ENCODE peak calls at places on chromosome 20, in six cellular contexts. One of them, this sample, is unnamed. For H3K27me3, the result is how much of the 10 kb centered on the place peaks cover.

GRCh38 chr20:20224806-20225205 is 143.1 kb upstream of the INSM1 start:
- DNase-seq in fibroblast of lung: no peak
- DNase-seq in hepatocyte: no peak
- DNase-seq in testis: no peak
- DNase-seq in CD8-positive, alpha-beta T cell: no peak
- DNase-seq in heart right ventricle: no peak
- DNase-seq in this sample: no peak

GRCh38 chr20:17543531-17543961 is 12.4 kb upstream of the BFSP1 start:
- DNase-seq in fibroblast of lung: peak
- DNase-seq in hepatocyte: peak
- DNase-seq in testis: no peak
- DNase-seq in CD8-positive, alpha-beta T cell: no peak
- DNase-seq in heart right ventricle: no peak
- DNase-seq in this sample: no peak

GRCh38 chr20:19583532-19584175 is 174.4 kb upstream of the RIN2 start:
- DNase-seq in fibroblast of lung: peak
- DNase-seq in hepatocyte: peak
- DNase-seq in testis: peak
- DNase-seq in CD8-positive, alpha-beta T cell: peak
- DNase-seq in heart right ventricle: peak
- DNase-seq in this sample: peak

GRCh38 chr20:57223648-57224489 is 42.6 kb downstream of the BMP7 start:
- DNase-seq in fibroblast of lung: no peak
- DNase-seq in hepatocyte: no peak
- DNase-seq in testis: peak
- DNase-seq in CD8-positive, alpha-beta T cell: no peak
- DNase-seq in heart right ventricle: peak
- DNase-seq in this sample: peak

GRCh38 chr20:49641683-49642649 is 71.7 kb downstream of the B4GALT5 start:
- DNase-seq in fibroblast of lung: no peak
- DNase-seq in hepatocyte: no peak
- DNase-seq in testis: peak
- DNase-seq in CD8-positive, alpha-beta T cell: no peak
- DNase-seq in heart right ventricle: no peak
- DNase-seq in this sample: peak

GRCh38 chr20:21166801-21167200 is 40.9 kb downstream of the KIZ start:
- DNase-seq in fibroblast of lung: no peak
- DNase-seq in hepatocyte: no peak
- DNase-seq in testis: no peak
- DNase-seq in CD8-positive, alpha-beta T cell: no peak
- DNase-seq in heart right ventricle: no peak
- DNase-seq in this sample: no peak

GRCh38 chr20:9344080-9344920 is 170.1 kb upstream of the LAMP5 start:
- DNase-seq in fibroblast of lung: peak
- DNase-seq in hepatocyte: no peak
- DNase-seq in testis: peak
- DNase-seq in CD8-positive, alpha-beta T cell: no peak
- DNase-seq in heart right ventricle: no peak
- DNase-seq in this sample: peak

GRCh38 chr20:47241345-47241781 is 115.1 kb downstream of the ZMYND8 start:
- DNase-seq in fibroblast of lung: peak
- DNase-seq in hepatocyte: no peak
- DNase-seq in testis: no peak
- DNase-seq in CD8-positive, alpha-beta T cell: no peak
- DNase-seq in heart right ventricle: no peak
- DNase-seq in this sample: no peak

GRCh38 chr20:37749185-37749584 is 55.4 kb downstream of the CTNNBL1 start:
- DNase-seq in fibroblast of lung: no peak
- DNase-seq in hepatocyte: no peak
- DNase-seq in testis: no peak
- DNase-seq in CD8-positive, alpha-beta T cell: no peak
- DNase-seq in heart right ventricle: no peak
- DNase-seq in this sample: no peak

GRCh38 chr20:8156603-8157079 is 24.6 kb downstream of the PLCB1 start:
- DNase-seq in fibroblast of lung: peak
- DNase-seq in hepatocyte: peak
- DNase-seq in testis: no peak
- DNase-seq in CD8-positive, alpha-beta T cell: no peak
- DNase-seq in heart right ventricle: no peak
- DNase-seq in this sample: peak

GRCh38 chr20:14065774-14066173 is 70.5 kb downstream of the MACROD2 start:
- DNase-seq in fibroblast of lung: no peak
- DNase-seq in hepatocyte: no peak
- DNase-seq in testis: no peak
- DNase-seq in CD8-positive, alpha-beta T cell: no peak
- DNase-seq in heart right ventricle: no peak
- DNase-seq in this sample: no peak

GRCh38 chr20:39070484-39071231 is 108.5 kb downstream of the DHX35 start:
- DNase-seq in fibroblast of lung: peak
- DNase-seq in hepatocyte: no peak
- DNase-seq in testis: no peak
- DNase-seq in CD8-positive, alpha-beta T cell: no peak
- DNase-seq in heart right ventricle: no peak
- DNase-seq in this sample: peak

GRCh38 chr20:16459019-16459700 is 114.1 kb downstream of the KIF16B start:
- DNase-seq in fibroblast of lung: peak
- DNase-seq in hepatocyte: peak
- DNase-seq in testis: peak
- DNase-seq in CD8-positive, alpha-beta T cell: no peak
- DNase-seq in heart right ventricle: no peak
- DNase-seq in this sample: peak

GRCh38 chr20:58875541-58876134 is 23.1 kb downstream of the GNAS start:
- DNase-seq in fibroblast of lung: peak
- DNase-seq in hepatocyte: no peak
- DNase-seq in testis: no peak
- DNase-seq in CD8-positive, alpha-beta T cell: no peak
- DNase-seq in heart right ventricle: no peak
- DNase-seq in this sample: peak

GRCh38 chr20:437787-438486 is 24.4 kb downstream of the TBC1D20 start:
- DNase-seq in fibroblast of lung: no peak
- DNase-seq in hepatocyte: no peak
- DNase-seq in testis: no peak
- DNase-seq in CD8-positive, alpha-beta T cell: peak
- DNase-seq in heart right ventricle: no peak
- DNase-seq in this sample: no peak

GRCh38 chr20:51217347-51218045 is 194.6 kb upstream of the KCNG1 start:
- DNase-seq in fibroblast of lung: no peak
- DNase-seq in hepatocyte: no peak
- DNase-seq in testis: no peak
- DNase-seq in CD8-positive, alpha-beta T cell: no peak
- DNase-seq in heart right ventricle: no peak
- DNase-seq in this sample: no peak

GRCh38 chr20:21124190-21124589 is 1.7 kb upstream of the KIZ start:
- DNase-seq in fibroblast of lung: no peak
- DNase-seq in hepatocyte: no peak
- DNase-seq in testis: no peak
- DNase-seq in CD8-positive, alpha-beta T cell: no peak
- DNase-seq in heart right ventricle: no peak
- DNase-seq in this sample: no peak

GRCh38 chr20:40192083-40192482 is 497.0 kb downstream of the MAFB start:
- DNase-seq in fibroblast of lung: no peak
- DNase-seq in hepatocyte: no peak
- DNase-seq in testis: no peak
- DNase-seq in CD8-positive, alpha-beta T cell: no peak
- DNase-seq in heart right ventricle: no peak
- DNase-seq in this sample: no peak

GRCh38 chr20:47620808-47621805 is 119.4 kb downstream of the NCOA3 start:
- DNase-seq in fibroblast of lung: peak
- DNase-seq in hepatocyte: peak
- DNase-seq in testis: no peak
- DNase-seq in CD8-positive, alpha-beta T cell: no peak
- DNase-seq in heart right ventricle: no peak
- DNase-seq in this sample: no peak

GRCh38 chr20:8132632-8133587 is 844 bp downstream of the PLCB1 start:
- DNase-seq in fibroblast of lung: peak
- DNase-seq in hepatocyte: peak
- DNase-seq in testis: no peak
- DNase-seq in CD8-positive, alpha-beta T cell: peak
- DNase-seq in heart right ventricle: peak
- DNase-seq in this sample: peak

GRCh38 chr20:50221501-50222323 is 31.1 kb downstream of the CEBPB start:
- DNase-seq in fibroblast of lung: peak
- DNase-seq in hepatocyte: no peak
- DNase-seq in testis: no peak
- DNase-seq in CD8-positive, alpha-beta T cell: no peak
- DNase-seq in heart right ventricle: no peak
- DNase-seq in this sample: peak

GRCh38 chr20:5714261-5715041 is 35.8 kb upstream of the SHLD1 start:
- DNase-seq in fibroblast of lung: no peak
- DNase-seq in hepatocyte: peak
- DNase-seq in testis: no peak
- DNase-seq in CD8-positive, alpha-beta T cell: peak
- DNase-seq in heart right ventricle: no peak
- DNase-seq in this sample: peak

GRCh38 chr20:51076841-51077543 is 54.1 kb upstream of the KCNG1 start:
- DNase-seq in fibroblast of lung: no peak
- DNase-seq in hepatocyte: no peak
- DNase-seq in testis: no peak
- DNase-seq in CD8-positive, alpha-beta T cell: no peak
- DNase-seq in heart right ventricle: no peak
- DNase-seq in this sample: no peak

DNA sequence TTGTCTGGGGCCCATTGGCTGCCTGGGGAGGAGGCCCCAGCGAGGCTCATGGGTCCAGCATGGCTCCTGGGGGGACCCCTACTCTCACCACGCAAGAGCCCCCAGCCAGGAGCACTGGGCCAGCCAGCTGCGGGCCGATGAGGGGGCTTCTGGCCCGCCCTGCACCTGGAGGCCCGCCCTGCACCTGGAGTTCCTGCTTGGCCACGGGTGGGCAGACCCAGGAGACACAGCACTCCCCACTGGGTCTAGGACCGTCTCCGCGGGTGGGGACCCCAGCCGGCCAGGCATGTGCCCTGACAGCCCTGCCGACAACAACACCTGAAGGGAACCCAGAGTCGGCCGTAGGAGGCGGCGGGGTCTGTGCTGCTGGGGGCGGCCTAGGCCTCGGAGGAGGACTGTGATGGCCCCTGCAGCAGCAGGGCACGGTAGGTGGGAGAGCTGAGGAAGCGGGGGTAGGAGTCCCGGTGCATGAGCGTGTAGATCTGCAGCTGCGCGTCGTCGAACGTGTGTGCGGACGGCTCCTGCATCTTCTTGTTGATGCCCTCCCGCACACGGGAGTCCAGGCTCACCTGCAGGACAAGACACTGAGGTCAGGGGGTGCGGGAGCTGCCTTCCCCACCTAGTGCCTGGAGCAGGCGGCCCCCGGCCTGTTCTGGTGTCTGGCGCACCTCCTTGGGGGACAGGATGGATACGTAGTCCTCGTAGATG is 5.7 kb downstream of the RGS19 start:
- DNase-seq in fibroblast of lung: no peak
- DNase-seq in hepatocyte: no peak
- DNase-seq in testis: no peak
- DNase-seq in CD8-positive, alpha-beta T cell: no peak
- DNase-seq in heart right ventricle: no peak
- DNase-seq in this sample: no peak
- H3K4me3 ChIP-seq in fibroblast of lung: no peak
- H3K4me3 ChIP-seq in hepatocyte: no peak
- H3K4me3 ChIP-seq in testis: no peak
- H3K4me3 ChIP-seq in CD8-positive, alpha-beta T cell: no peak
- H3K4me3 ChIP-seq in heart right ventricle: no peak
- H3K4me3 ChIP-seq in this sample: no peak

GRCh38 chr20:45456632-45457031 is 12.9 kb upstream of the WFDC2 start:
- DNase-seq in fibroblast of lung: no peak
- DNase-seq in hepatocyte: peak
- DNase-seq in testis: peak
- DNase-seq in CD8-positive, alpha-beta T cell: no peak
- DNase-seq in heart right ventricle: no peak
- DNase-seq in this sample: no peak
- TF ChIP-seq CTCF in fibroblast of lung: no peak
- TF ChIP-seq CTCF in hepatocyte: peak
- TF ChIP-seq CTCF in testis: no peak
- TF ChIP-seq CTCF in CD8-positive, alpha-beta T cell: peak
- TF ChIP-seq CTCF in heart right ventricle: peak
- TF ChIP-seq CTCF in this sample: no peak

DNA sequence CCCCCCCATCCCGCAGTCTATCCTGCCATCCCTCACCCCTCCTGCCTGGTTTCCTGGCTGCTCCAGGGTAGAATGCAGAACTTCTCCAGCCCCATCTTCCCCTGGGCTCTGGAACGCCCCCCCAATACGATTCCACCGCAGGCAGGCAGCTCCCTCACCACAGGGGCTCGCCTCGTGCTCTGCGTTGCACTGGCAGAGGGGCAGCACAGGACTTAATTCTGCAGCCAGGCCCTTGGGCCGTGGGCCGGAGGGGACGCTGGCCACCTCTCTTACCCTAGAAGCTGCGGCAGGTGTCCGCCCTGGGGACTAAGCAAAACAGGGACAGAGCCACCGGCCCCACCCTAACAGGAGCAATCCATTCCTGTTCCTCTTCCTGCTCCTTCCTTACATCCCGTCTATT is 263.9 kb downstream of the CDH4 start:
- DNase-seq in fibroblast of lung: no peak
- DNase-seq in hepatocyte: no peak
- DNase-seq in testis: no peak
- DNase-seq in CD8-positive, alpha-beta T cell: no peak
- DNase-seq in heart right ventricle: no peak
- DNase-seq in this sample: no peak
- H3K27me3 ChIP-seq in fibroblast of lung: under half
- H3K27me3 ChIP-seq in hepatocyte: under half
- H3K27me3 ChIP-seq in testis: under half
- H3K27me3 ChIP-seq in CD8-positive, alpha-beta T cell: under half
- H3K27me3 ChIP-seq in heart right ventricle: under half
- H3K27me3 ChIP-seq in this sample: under half

GRCh38 chr20:3071266-3071609 is 182 bp upstream of the OXT start:
- DNase-seq in fibroblast of lung: no peak
- DNase-seq in hepatocyte: no peak
- DNase-seq in testis: no peak
- DNase-seq in CD8-positive, alpha-beta T cell: no peak
- DNase-seq in heart right ventricle: no peak
- DNase-seq in this sample: no peak

GRCh38 chr20:3072530-3073250 is 1.3 kb downstream of the OXT start:
- DNase-seq in fibroblast of lung: no peak
- DNase-seq in hepatocyte: no peak
- DNase-seq in testis: no peak
- DNase-seq in CD8-positive, alpha-beta T cell: no peak
- DNase-seq in heart right ventricle: no peak
- DNase-seq in this sample: no peak

GRCh38 chr20:3077618-3078134 is 6.3 kb downstream of the OXT start:
- DNase-seq in fibroblast of lung: no peak
- DNase-seq in hepatocyte: no peak
- DNase-seq in testis: no peak
- DNase-seq in CD8-positive, alpha-beta T cell: no peak
- DNase-seq in heart right ventricle: no peak
- DNase-seq in this sample: no peak

GRCh38 chr20:3071610-3072529 is at the start of gene OXT:
- DNase-seq in fibroblast of lung: peak
- DNase-seq in hepatocyte: peak
- DNase-seq in testis: no peak
- DNase-seq in CD8-positive, alpha-beta T cell: peak
- DNase-seq in heart right ventricle: peak
- DNase-seq in this sample: peak

DNA sequence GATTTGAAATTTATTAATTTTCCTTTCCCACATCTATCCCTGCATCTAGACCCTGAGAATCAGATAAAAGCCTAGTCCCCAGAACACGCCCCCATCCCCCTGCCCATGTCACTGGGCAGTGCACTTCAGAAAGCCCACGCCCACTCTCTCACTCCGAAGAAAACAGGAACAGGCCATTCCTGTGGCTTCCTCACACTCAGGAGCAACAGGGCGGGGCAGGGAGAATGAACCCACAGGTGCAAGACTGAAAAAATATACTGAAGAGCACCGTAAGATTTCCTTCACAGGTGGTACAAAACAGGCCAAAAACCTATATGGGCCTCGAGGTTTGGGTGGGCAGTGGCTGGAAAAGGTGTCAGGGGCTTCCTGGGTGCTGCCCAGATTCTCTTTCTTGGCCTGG is 3.4 kb downstream of the OXT start:
- DNase-seq in fibroblast of lung: no peak
- DNase-seq in hepatocyte: no peak
- DNase-seq in testis: no peak
- DNase-seq in CD8-positive, alpha-beta T cell: no peak
- DNase-seq in heart right ventricle: no peak
- DNase-seq in this sample: no peak
- H3K4me3 ChIP-seq in fibroblast of lung: no peak
- H3K4me3 ChIP-seq in hepatocyte: no peak
- H3K4me3 ChIP-seq in testis: no peak
- H3K4me3 ChIP-seq in CD8-positive, alpha-beta T cell: no peak
- H3K4me3 ChIP-seq in heart right ventricle: no peak
- H3K4me3 ChIP-seq in this sample: no peak

This sample was measured in adrenal gland.